ENCODE peak calls at places on chromosomes 11 and 22, in seven cellular contexts. X, J, S, W, Y, K and Q are unnamed samples.

GRCh38 chr11:59106363-59107336 is at the start of gene FAM111B:
- DNase-seq in W (peak; percentile 83), K (peak; percentile 73), S (peak; percentile 91), Y (peak; percentile 94), X (peak; percentile 98), J (peak; percentile 95), Q (peak; percentile 85)

GRCh38 chr22:37777122-37777687 is 30.5 kb upstream of the GCAT start:
- DNase-seq in K (peak; percentile 99), J (peak; percentile 77), W (no peak), X (peak; percentile 41), S (peak; percentile 94), Y (no peak), Q (no peak)

GRCh38 chr11:20620988-20621387 is 21.6 kb downstream of the SLC6A5 start:
- DNase-seq in K (no peak), Y (no peak), S (no peak), X (no peak), J (no peak), W (no peak), Q (no peak)

GRCh38 chr11:102064316-102064715 is 17.1 kb downstream of the CFAP300 start:
- DNase-seq in W (no peak), S (no peak), J (no peak), X (no peak), Y (no peak), K (peak; percentile 16), Q (no peak)

GRCh38 chr22:31122532-31123291 is at the start of gene INPP5J:
- DNase-seq in X (peak; percentile 66), J (peak; percentile 67), K (peak; percentile 25), W (no peak), Y (peak; percentile 54), S (peak; percentile 50), Q (no peak)

GRCh38 chr22:42844756-42845155 is 12.3 kb downstream of the ARFGAP3 start:
- DNase-seq in J (peak; percentile 63), W (no peak), X (no peak), K (peak; percentile 49), S (peak; percentile 39), Y (no peak), Q (no peak)

GRCh38 chr11:78666675-78667129 is 92.0 kb upstream of the NARS2 start:
- DNase-seq in J (no peak), K (no peak), Y (no peak), S (peak; percentile 84), X (no peak), W (no peak), Q (no peak)

GRCh38 chr11:35237860-35238715 is 99.1 kb downstream of the CD44 start:
- DNase-seq in K (peak; percentile 87), X (peak; percentile 87), Y (peak; percentile 75), W (peak; percentile 59), J (no peak), S (no peak), Q (peak; percentile 69)

GRCh38 chr22:37273126-37273845 is 9.0 kb upstream of the CYTH4 start:
- DNase-seq in W (no peak), S (peak; percentile 79), K (peak; percentile 10), J (peak; percentile 74), X (no peak), Y (no peak), Q (no peak)

GRCh38 chr11:118625976-118626375 is 18.6 kb downstream of the PHLDB1 start:
- DNase-seq in X (peak; percentile 67), J (peak; percentile 17), Y (peak; percentile 68), S (no peak), K (no peak), W (no peak), Q (no peak)

DNA sequence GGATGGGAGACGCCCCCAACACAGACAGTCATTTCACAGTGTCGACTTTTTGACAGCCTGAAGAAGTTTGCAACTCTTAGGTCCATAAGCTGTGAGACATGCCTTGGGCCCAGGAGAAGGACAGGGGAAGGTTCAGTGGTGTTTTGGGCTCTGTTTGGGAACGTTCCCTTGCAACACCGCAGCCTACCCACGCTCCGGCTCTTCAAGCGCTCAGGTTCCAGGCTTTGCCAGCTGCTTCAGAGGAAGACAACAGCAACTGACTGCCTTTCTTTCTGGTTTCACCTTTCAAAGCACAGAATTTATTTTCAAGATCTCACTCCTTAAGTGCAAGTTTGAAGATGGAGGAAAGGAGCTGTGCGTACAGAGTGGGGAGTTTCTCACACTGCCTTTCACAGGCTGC is 575.8 kb upstream of the B3GAT1 start:
- DNase-seq in Y (no peak), J (no peak), X (no peak), K (no peak), W (no peak), S (no peak), Q (no peak)
- H4K8ac ChIP-seq in Y (no peak overlapping the region), J (no peak overlapping the region), X (no peak overlapping the region), K (no peak overlapping the region), W (no peak overlapping the region), S (no peak overlapping the region), Q (no peak overlapping the region)

DNA sequence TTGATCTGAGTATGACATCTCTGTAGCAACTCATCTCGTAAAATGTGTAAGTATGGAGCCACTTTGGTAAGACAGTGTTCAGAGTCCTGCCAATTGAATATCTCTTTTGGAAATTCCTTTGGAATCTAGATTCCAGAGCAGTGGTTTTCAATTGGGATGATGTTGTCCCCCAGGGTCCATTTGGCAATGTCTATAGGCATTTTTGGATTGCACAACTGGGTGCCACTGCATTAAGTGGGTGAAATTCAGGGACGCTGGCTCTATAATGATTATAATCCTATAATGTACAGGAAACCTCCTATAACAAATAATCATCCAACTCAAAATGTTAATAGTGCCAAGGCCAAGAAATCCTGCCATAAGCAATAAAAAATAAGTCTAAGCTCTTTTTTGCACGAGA is 404.8 kb upstream of the RAG2 start:
- DNase-seq in K (no peak), Y (no peak), W (no peak), S (no peak), J (no peak), X (no peak), Q (no peak)
- H4K8ac ChIP-seq in K (no peak overlapping the region), Y (no peak overlapping the region), W (no peak overlapping the region), S (no peak overlapping the region), J (no peak overlapping the region), X (no peak overlapping the region), Q (no peak overlapping the region)

GRCh38 chr11:65384301-65384889 is 1.9 kb upstream of the SLC25A45 start:
- DNase-seq in J (peak; percentile 86), S (peak; percentile 56), K (no peak), W (no peak), X (no peak), Y (no peak), Q (no peak)
- H4K8ac ChIP-seq in J (peak overlapping the region; percentile 41), S (peak overlapping the region; percentile 6), K (peak overlapping the region; percentile 55), W (no peak overlapping the region), X (no peak overlapping the region), Y (no peak overlapping the region), Q (no peak overlapping the region)

GRCh38 chr11:94757037-94757681 is 11.0 kb upstream of the AMOTL1 start:
- DNase-seq in W (no peak), K (no peak), Y (no peak), S (no peak), J (no peak), X (no peak), Q (no peak)

GRCh38 chr11:94760296-94760695 is 7.9 kb upstream of the AMOTL1 start:
- DNase-seq in W (no peak), K (peak; percentile 90), J (no peak), Y (no peak), X (no peak), S (no peak), Q (no peak)

GRCh38 chr11:94759522-94759921 is 8.6 kb upstream of the AMOTL1 start:
- DNase-seq in W (no peak), S (no peak), Y (no peak), K (no peak), X (no peak), J (no peak), Q (no peak)

GRCh38 chr11:94755494-94755893 is 12.7 kb upstream of the AMOTL1 start:
- DNase-seq in K (no peak), W (no peak), S (no peak), Y (peak; percentile 49), J (no peak), X (no peak), Q (no peak)

DNA sequence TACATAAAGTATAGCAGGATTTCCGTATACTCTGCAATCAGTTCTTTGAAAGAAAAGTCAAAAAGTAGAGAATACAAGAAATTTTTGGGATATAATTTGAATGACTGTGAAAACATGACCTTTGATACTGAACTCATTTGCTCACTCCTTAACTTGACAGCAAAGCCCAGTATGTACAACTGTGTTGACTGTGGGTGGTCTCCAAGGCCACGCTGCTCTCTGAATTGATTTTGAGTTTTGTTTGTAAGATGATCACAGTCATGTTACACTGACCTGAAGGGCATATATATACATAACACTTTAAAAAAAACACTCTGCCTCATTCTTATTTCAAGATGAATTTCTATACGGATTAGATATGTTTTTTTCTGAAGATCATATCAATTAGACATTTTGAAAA is 9.5 kb upstream of the AMOTL1 start:
- DNase-seq in S (no peak), X (no peak), K (no peak), J (no peak), W (no peak), Y (no peak), Q (no peak)
- H4K8ac ChIP-seq in S (no peak overlapping the region), X (no peak overlapping the region), K (no peak overlapping the region), J (no peak overlapping the region), W (no peak overlapping the region), Y (no peak overlapping the region), Q (no peak overlapping the region)